ENCODE peak calls at places on chromosomes 6 and 20, in seven cellular contexts. P, I, H, V, L, B and M are unnamed samples.

GRCh38 chr6:90180526-90180925 is 116.1 kb downstream of the BACH2 start:
- DNase-seq in P (no peak), I (no peak), H (no peak), V (no peak), L (no peak), B (no peak), M (no peak)

GRCh38 chr20:8693709-8694108 is 375.2 kb upstream of the PLCB4 start:
- DNase-seq in P (no peak), I (no peak), H (no peak), V (no peak), L (no peak), B (no peak), M (no peak)

GRCh38 chr6:14147891-14148290 is 30.3 kb downstream of the CD83 start:
- DNase-seq in P (no peak), I (no peak), H (no peak), V (no peak), L (no peak), B (no peak), M (no peak)

GRCh38 chr6:133456439-133456838 is 215.3 kb downstream of the EYA4 start:
- DNase-seq in P (no peak), I (no peak), H (no peak), V (no peak), L (no peak), B (no peak), M (no peak)

GRCh38 chr20:59559024-59559817 is 45.1 kb upstream of the PHACTR3 start:
- DNase-seq in P (no peak), I (no peak), H (no peak), V (no peak), L (no peak), B (no peak), M (no peak)

GRCh38 chr6:109456710-109457595 is 1.4 kb upstream of the MICAL1 start:
- DNase-seq in P (no peak), I (peak), H (peak), V (no peak), L (no peak), B (peak), M (no peak)

GRCh38 chr6:169725270-169726048 is 1.2 kb upstream of the PHF10 start:
- DNase-seq in P (peak), I (peak), H (peak), V (peak), L (no peak), B (peak), M (no peak)

GRCh38 chr6:147909645-147910044 is 401.2 kb downstream of the SAMD5 start:
- DNase-seq in P (no peak), I (no peak), H (no peak), V (no peak), L (no peak), B (no peak), M (no peak)

GRCh38 chr6:33896391-33897192 is 92.8 kb upstream of the MLN start:
- DNase-seq in P (no peak), I (no peak), H (no peak), V (no peak), L (no peak), B (no peak), M (no peak)

GRCh38 chr20:50957798-50958732 is at the start of gene DPM1:
- DNase-seq in P (peak), I (peak), H (no peak), V (peak), L (peak), B (peak), M (peak)

GRCh38 chr6:52577022-52577777 is at the start of gene TRAM2:
- DNase-seq in P (peak), I (peak), H (peak), V (peak), L (peak), B (peak), M (peak)

GRCh38 chr6:79277109-79277508 is 42.6 kb upstream of the HMGN3 start:
- DNase-seq in P (no peak), I (no peak), H (peak), V (no peak), L (no peak), B (no peak), M (no peak)

GRCh38 chr6:33073431-33073871 is at the start of gene HLA-DPA1:
- DNase-seq in P (no peak), I (peak), H (no peak), V (peak), L (peak), B (no peak), M (peak)

GRCh38 chr6:57193177-57193576 is 21.1 kb downstream of the BAG2 start:
- DNase-seq in P (no peak), I (no peak), H (no peak), V (no peak), L (no peak), B (no peak), M (no peak)

GRCh38 chr20:4633780-4634179 is 87.9 kb upstream of the PRND start:
- DNase-seq in P (no peak), I (no peak), H (peak), V (no peak), L (no peak), B (no peak), M (no peak)

GRCh38 chr6:108782231-108783041 is 65.8 kb upstream of the ARMC2 start:
- DNase-seq in P (peak), I (peak), H (peak), V (peak), L (peak), B (peak), M (peak)

GRCh38 chr6:3309391-3310050 is 50.8 kb downstream of the PSMG4 start:
- DNase-seq in P (no peak), I (no peak), H (no peak), V (peak), L (no peak), B (peak), M (no peak)

GRCh38 chr20:50116368-50116999 is 3.5 kb upstream of the UBE2V1 start:
- DNase-seq in P (no peak), I (no peak), H (no peak), V (no peak), L (no peak), B (no peak), M (no peak)

GRCh38 chr6:159043986-159044385 is 805 bp downstream of the TAGAP start:
- DNase-seq in P (peak), I (no peak), H (no peak), V (no peak), L (no peak), B (no peak), M (no peak)

GRCh38 chr6:160030103-160030502 is 61.2 kb downstream of the IGF2R start:
- DNase-seq in P (no peak), I (peak), H (peak), V (no peak), L (no peak), B (peak), M (no peak)

GRCh38 chr20:45998761-45999160 is 9.9 kb upstream of the MMP9 start:
- DNase-seq in P (peak), I (no peak), H (no peak), V (peak), L (no peak), B (peak), M (no peak)

GRCh38 chr6:157985378-157986155 is 3.9 kb downstream of the SYNJ2 start:
- DNase-seq in P (no peak), I (no peak), H (no peak), V (peak), L (no peak), B (peak), M (no peak)

GRCh38 chr6:144449911-144450690 is 165.0 kb downstream of the UTRN start:
- DNase-seq in P (no peak), I (no peak), H (no peak), V (no peak), L (no peak), B (no peak), M (no peak)

GRCh38 chr20:35523298-35523888 is 6.1 kb downstream of the C20orf173 start:
- DNase-seq in P (peak), I (no peak), H (no peak), V (no peak), L (peak), B (no peak), M (no peak)

GRCh38 chr20:1633535-1633934 is 13.7 kb upstream of the SIRPB1 start:
- DNase-seq in P (no peak), I (no peak), H (no peak), V (no peak), L (no peak), B (no peak), M (no peak)

GRCh38 chr6:29965873-29966601 is 23.7 kb downstream of the HLA-A start:
- DNase-seq in P (peak), I (peak), H (peak), V (peak), L (no peak), B (peak), M (no peak)

GRCh38 chr6:32973144-32973854 is 4.9 kb downstream of the BRD2 start:
- DNase-seq in P (no peak), I (peak), H (peak), V (no peak), L (no peak), B (peak), M (no peak)

GRCh38 chr20:46657137-46657536 is 5.9 kb upstream of the SLC13A3 start:
- DNase-seq in P (no peak), I (no peak), H (no peak), V (no peak), L (no peak), B (no peak), M (no peak)

GRCh38 chr6:41028618-41029486 is 10.2 kb downstream of the UNC5CL start:
- DNase-seq in P (no peak), I (no peak), H (no peak), V (no peak), L (no peak), B (peak), M (no peak)

GRCh38 chr20:18778993-18779392 is 34.6 kb upstream of the SCP2D1 start:
- DNase-seq in P (no peak), I (no peak), H (no peak), V (no peak), L (no peak), B (no peak), M (no peak)

GRCh38 chr20:41424546-41424945 is 57.9 kb upstream of the EMILIN3 start:
- DNase-seq in P (no peak), I (no peak), H (no peak), V (no peak), L (no peak), B (no peak), M (no peak)

GRCh38 chr6:56938634-56939294 is 16.1 kb upstream of the BEND6 start:
- DNase-seq in P (no peak), I (no peak), H (peak), V (no peak), L (no peak), B (no peak), M (no peak)

GRCh38 chr6:163394659-163395058 is 19.9 kb upstream of the QKI start:
- DNase-seq in P (no peak), I (no peak), H (no peak), V (no peak), L (no peak), B (no peak), M (no peak)

GRCh38 chr6:43926644-43927524 is 156.9 kb downstream of the VEGFA start:
- DNase-seq in P (peak), I (peak), H (peak), V (peak), L (no peak), B (peak), M (no peak)

GRCh38 chr6:22966711-22967110 is 397.3 kb downstream of the HDGFL1 start:
- DNase-seq in P (no peak), I (no peak), H (no peak), V (no peak), L (no peak), B (no peak), M (no peak)

GRCh38 chr20:60206259-60206658 is 248.0 kb downstream of the CDH26 start:
- DNase-seq in P (peak), I (no peak), H (no peak), V (no peak), L (no peak), B (no peak), M (no peak)

GRCh38 chr6:35081426-35081851 is 59.7 kb downstream of the TCP11 start:
- DNase-seq in P (peak), I (no peak), H (peak), V (peak), L (peak), B (peak), M (no peak)

GRCh38 chr6:36722365-36722764 is 24.7 kb downstream of the RAB44 start:
- DNase-seq in P (no peak), I (no peak), H (no peak), V (peak), L (no peak), B (no peak), M (no peak)

GRCh38 chr6:36727491-36728021 is 29.9 kb downstream of the RAB44 start:
- DNase-seq in P (peak), I (no peak), H (no peak), V (peak), L (no peak), B (no peak), M (no peak)

GRCh38 chr6:36725581-36725980 is 28.0 kb downstream of the RAB44 start:
- DNase-seq in P (no peak), I (no peak), H (no peak), V (peak), L (no peak), B (peak), M (no peak)

GRCh38 chr6:36722879-36723278 is 25.3 kb downstream of the RAB44 start:
- DNase-seq in P (no peak), I (no peak), H (no peak), V (peak), L (no peak), B (no peak), M (no peak)

GRCh38 chr6:36724514-36725385 is 27.1 kb downstream of the RAB44 start:
- DNase-seq in P (peak), I (peak), H (peak), V (peak), L (no peak), B (peak), M (no peak)
- TF ChIP-seq POLR2AphosphoS5 in P (no peak), I (no peak), H (no peak), V (no peak), L (no peak), B (no peak), M (no peak)

GRCh38 chr6:161891542-161891941 is 617.7 kb upstream of the AGPAT4 start:
- DNase-seq in P (no peak), I (no peak), H (no peak), V (no peak), L (no peak), B (no peak), M (no peak)
- TF ChIP-seq POLR2AphosphoS5 in P (no peak), I (no peak), H (no peak), V (no peak), L (no peak), B (no peak), M (no peak)

DNA sequence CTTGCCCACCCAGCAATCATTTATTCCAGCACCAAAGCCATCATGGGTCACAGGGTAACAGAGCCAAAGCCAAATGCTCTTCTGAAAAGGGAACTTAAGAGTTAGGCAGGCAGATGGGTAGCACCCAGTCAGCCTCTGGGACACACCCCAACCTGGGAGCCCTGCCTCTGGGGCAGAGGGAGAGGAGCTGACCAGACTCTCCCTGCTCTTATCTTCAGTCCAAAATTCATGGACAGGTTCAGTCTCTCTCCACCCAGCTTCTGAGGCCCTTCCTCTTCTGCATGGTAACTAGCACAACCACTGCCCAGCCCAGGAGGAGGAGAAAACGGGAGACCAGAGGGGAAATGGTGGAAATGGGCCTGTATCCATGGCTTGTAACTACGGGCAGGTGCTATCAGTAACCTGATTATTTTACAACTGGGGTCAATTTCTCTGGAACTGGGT is 105.4 kb downstream of the NOL4L start:
- DNase-seq in P (peak), I (no peak), H (no peak), V (peak), L (no peak), B (peak), M (no peak)
- TF ChIP-seq POLR2AphosphoS5 in P (no peak), I (no peak), H (no peak), V (no peak), L (no peak), B (no peak), M (no peak)

DNA sequence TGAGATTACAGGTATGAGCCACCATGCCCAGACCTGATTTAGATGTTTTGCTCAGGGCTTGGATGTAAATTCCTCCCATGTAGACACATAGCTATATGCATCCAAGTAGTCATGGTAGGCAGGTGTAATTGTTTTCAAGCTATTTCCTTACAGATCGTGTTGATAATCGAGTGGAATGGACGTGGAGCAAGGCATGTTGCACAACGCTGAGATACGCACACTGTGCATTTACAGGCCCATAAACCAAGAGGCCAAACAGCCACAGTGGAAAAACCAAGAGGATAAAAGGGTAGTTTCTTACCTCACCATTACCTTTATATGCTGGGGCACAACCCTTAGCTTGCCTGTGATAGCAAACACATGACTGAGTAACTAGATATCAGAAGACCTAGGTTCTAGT is 51.0 kb upstream of the ADGRF1 start:
- DNase-seq in P (no peak), I (no peak), H (no peak), V (no peak), L (no peak), B (no peak), M (no peak)
- TF ChIP-seq POLR2AphosphoS5 in P (no peak), I (no peak), H (no peak), V (no peak), L (no peak), B (no peak), M (no peak)

GRCh38 chr6:132388291-132388690 is 13.0 kb downstream of the MOXD1 start:
- DNase-seq in P (no peak), I (no peak), H (no peak), V (no peak), L (no peak), B (no peak), M (no peak)
- TF ChIP-seq POLR2AphosphoS5 in P (no peak), I (no peak), H (no peak), V (no peak), L (no peak), B (no peak), M (no peak)

GRCh38 chr20:63864978-63865640 is at the start of gene TPD52L2:
- DNase-seq in P (peak), I (peak), H (peak), V (peak), L (peak), B (peak), M (peak)
- TF ChIP-seq POLR2AphosphoS5 in P (peak), I (peak), H (peak), V (peak), L (peak), B (peak), M (peak)

GRCh38 chr6:18122128-18123093 is at the start of gene NHLRC1:
- DNase-seq in P (peak), I (peak), H (peak), V (peak), L (peak), B (peak), M (peak)
- TF ChIP-seq POLR2AphosphoS5 in P (peak), I (peak), H (peak), V (peak), L (no peak), B (peak), M (no peak)